ENCODE peak calls at places on chromosomes 6 and 20, in ten cellular contexts. O, W, C, L, A, T, B, Q, H and D are unnamed samples.

GRCh38 chr20:43658723-43659419 is 8.0 kb upstream of the MYBL2 start:
- DNase-seq in O (no peak), C (no peak), L (no peak), Q (no peak), A (no peak), B (no peak), W (no peak), H (no peak), T (no peak), D (no peak)

GRCh38 chr20:46849269-46849668 is 45.4 kb upstream of the EYA2 start:
- DNase-seq in C (no peak), L (no peak), T (no peak), Q (no peak), B (no peak), W (no peak), A (no peak), H (no peak), O (no peak), D (no peak)

GRCh38 chr6:128500017-128500416 is 20.4 kb downstream of the PTPRK start:
- DNase-seq in A (no peak), Q (no peak), C (no peak), W (peak; percentile 24), H (no peak), B (no peak), T (no peak), O (no peak), L (no peak), D (no peak)

GRCh38 chr6:170284126-170284773 is 6.6 kb downstream of the DLL1 start:
- DNase-seq in W (no peak), L (no peak), A (no peak), B (peak; percentile 18), C (peak; percentile 3), T (no peak), H (no peak), O (no peak), Q (no peak), D (peak; percentile 56)

GRCh38 chr6:84137989-84138575 is 89.4 kb downstream of the CEP162 start:
- DNase-seq in W (peak; percentile 15), B (no peak), L (no peak), H (no peak), Q (no peak), T (no peak), A (no peak), O (no peak), C (no peak), D (no peak)

GRCh38 chr6:163446529-163446928 is 32.0 kb downstream of the QKI start:
- DNase-seq in B (no peak), W (no peak), L (no peak), O (no peak), T (no peak), C (no peak), H (no peak), Q (no peak), A (no peak), D (no peak)

GRCh38 chr6:4607026-4607704 is 169.0 kb upstream of the CDYL start:
- DNase-seq in W (peak; percentile 89), B (no peak), O (no peak), L (peak; percentile 17), Q (peak; percentile 51), C (peak; percentile 21), T (peak; percentile 84), A (no peak), H (no peak), D (no peak)

GRCh38 chr6:160742090-160742489 is 40.0 kb downstream of the PLG start:
- DNase-seq in A (no peak), L (no peak), O (no peak), T (no peak), H (no peak), Q (no peak), W (no peak), C (no peak), B (no peak), D (no peak)

GRCh38 chr6:66808771-66809170 is 1101.7 kb upstream of the EYS start:
- DNase-seq in H (no peak), O (no peak), A (no peak), W (no peak), L (no peak), T (no peak), Q (no peak), C (no peak), B (no peak), D (no peak)

GRCh38 chr6:107670792-107671199 is 153.3 kb downstream of the SCML4 start:
- DNase-seq in A (peak; percentile 63), B (no peak), O (peak; percentile 86), T (peak; percentile 83), W (peak; percentile 67), L (peak; percentile 31), H (no peak), Q (peak; percentile 35), C (peak; percentile 71), D (peak; percentile 78)

GRCh38 chr20:58069207-58069606 is 159.2 kb downstream of the ANKRD60 start:
- DNase-seq in O (no peak), C (no peak), A (no peak), B (no peak), H (no peak), W (no peak), T (no peak), Q (no peak), L (no peak), D (no peak)

GRCh38 chr6:46032112-46032998 is 16.7 kb upstream of the CLIC5 start:
- DNase-seq in O (no peak), C (no peak), T (no peak), A (no peak), H (no peak), L (no peak), B (no peak), Q (no peak), W (no peak), D (no peak)

GRCh38 chr20:46243707-46244628 is 64.3 kb downstream of the CDH22 start:
- DNase-seq in L (no peak), B (no peak), T (no peak), W (peak; percentile 4), C (no peak), A (no peak), Q (no peak), O (no peak), H (no peak), D (no peak)

GRCh38 chr6:37689356-37689755 is 8.3 kb downstream of the MDGA1 start:
- DNase-seq in C (no peak), W (peak; percentile 55), O (no peak), Q (no peak), L (no peak), H (no peak), A (no peak), B (no peak), T (no peak), D (no peak)

GRCh38 chr6:10759312-10759839 is 11.8 kb downstream of the TMEM14B start:
- DNase-seq in C (no peak), L (no peak), O (no peak), Q (no peak), W (peak; percentile 96), T (no peak), A (no peak), B (no peak), H (peak; percentile 51), D (no peak)

GRCh38 chr6:166623318-166623717 is 3.7 kb downstream of the RPS6KA2 start:
- DNase-seq in T (no peak), B (no peak), W (no peak), H (no peak), L (no peak), A (no peak), C (no peak), O (no peak), Q (no peak), D (no peak)

DNA sequence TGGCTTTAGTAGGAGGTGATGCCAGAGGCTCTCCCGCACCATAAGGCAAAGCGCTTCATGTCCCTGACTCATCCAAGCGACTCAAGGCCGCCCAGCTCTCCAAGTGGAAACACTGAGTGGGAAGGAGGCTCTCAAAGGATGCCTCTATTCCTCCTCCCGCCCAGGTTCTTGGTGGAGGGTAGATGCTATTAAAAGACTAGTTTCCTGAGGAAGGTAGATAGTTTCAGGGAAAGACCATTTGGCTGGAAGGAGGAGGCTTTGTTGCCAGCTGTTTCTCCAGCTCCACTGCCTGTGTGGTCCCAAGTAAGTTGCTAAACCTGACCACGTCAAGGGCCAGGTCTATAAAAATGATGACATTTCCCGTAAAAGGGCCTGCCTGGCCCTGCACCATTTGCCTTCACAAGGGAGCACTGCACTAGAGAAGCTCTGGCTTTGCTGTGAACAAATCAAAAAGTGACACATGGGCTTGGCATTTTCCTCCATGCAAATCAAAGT is 48.2 kb downstream of the GMDS start:
- DNase-seq in B (no peak), A (no peak), Q (no peak), H (no peak), L (no peak), O (no peak), T (peak; percentile 75), W (peak; percentile 59), C (peak; percentile 28), D (no peak)
- H3K27ac ChIP-seq in B (no peak overlapping the region), A (no peak overlapping the region), Q (peak overlapping the region; percentile 21), H (no peak overlapping the region), L (no peak overlapping the region), O (no peak overlapping the region), T (no peak overlapping the region), W (no peak overlapping the region), C (no peak overlapping the region), D (no peak overlapping the region)

DNA sequence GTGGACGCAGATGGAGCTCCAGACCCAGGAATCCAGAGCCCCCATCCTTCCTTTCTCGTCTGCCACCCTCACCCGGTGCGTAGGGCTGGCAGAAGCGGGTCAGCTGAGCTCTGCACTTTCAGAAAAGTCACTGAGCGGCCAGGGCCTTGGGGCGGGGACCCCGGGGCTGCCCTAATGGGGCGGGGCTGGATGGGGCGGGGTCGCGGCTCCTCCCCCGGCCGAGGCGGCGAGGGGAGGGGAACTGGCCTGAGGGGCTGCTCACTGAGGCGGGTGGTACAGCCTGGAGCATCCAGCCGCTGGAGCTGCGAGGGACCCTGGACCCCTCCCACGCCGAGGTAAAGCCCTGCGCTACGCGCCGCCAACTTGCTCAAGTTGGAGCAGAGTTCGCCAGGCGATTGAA is at the start of the genes DEFB124 and REM1:
- DNase-seq in L (no peak), H (peak; percentile 67), Q (peak; percentile 73), A (no peak), O (peak; percentile 75), C (peak; percentile 28), B (no peak), T (no peak), W (no peak), D (peak; percentile 77)
- TF ChIP-seq POLR2A in L (no peak), H (no peak), Q (no peak), A (no peak), O (no peak), C (no peak), B (no peak), T (no peak), W (no peak), D (no peak)

DNA sequence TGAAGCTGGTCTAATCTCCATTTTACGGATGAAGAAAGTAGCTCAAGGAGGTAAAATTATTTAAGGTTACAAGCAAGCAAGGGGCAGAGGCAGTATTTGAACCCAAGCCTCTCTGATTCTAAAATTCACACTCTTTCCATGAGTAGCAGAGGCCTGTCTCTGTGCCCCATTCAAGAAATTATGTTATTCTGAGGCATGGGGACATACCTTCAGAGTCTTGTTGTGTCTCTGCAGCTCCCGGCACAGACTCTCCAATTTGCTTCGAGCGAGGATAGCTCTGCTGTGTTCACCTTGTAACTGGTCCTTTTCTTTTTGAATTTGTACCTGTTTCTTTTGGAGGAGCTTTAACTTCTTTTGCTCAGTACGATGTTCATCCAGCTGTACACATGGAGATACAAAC is 21.5 kb downstream of the TXLNB start:
- DNase-seq in B (no peak), A (no peak), L (no peak), W (no peak), Q (no peak), O (no peak), T (no peak), C (no peak), H (no peak), D (no peak)
- H3K27ac ChIP-seq in B (no peak overlapping the region), A (no peak overlapping the region), L (no peak overlapping the region), W (no peak overlapping the region), Q (no peak overlapping the region), O (no peak overlapping the region), T (no peak overlapping the region), C (no peak overlapping the region), H (no peak overlapping the region), D (no peak overlapping the region)

GRCh38 chr20:38617011-38617829 is 15.6 kb downstream of the ARHGAP40 start:
- DNase-seq in A (no peak), L (no peak), O (no peak), Q (no peak), B (no peak), C (no peak), W (peak; percentile 36), H (no peak), T (no peak), D (no peak)
- TF ChIP-seq POLR2A in A (no peak), L (no peak), O (no peak), Q (no peak), B (no peak), C (no peak), W (no peak), H (no peak), T (no peak), D (no peak)